ENCODE peak calls at places on chromosome 12, in seven cellular contexts. P is astrocyte, B is PC-9, G is mammary epithelial cell, Q is neural progenitor cell, O is GM23338, H is fibroblast of lung. U is an unnamed sample. For H3K27me3, the result is how much of the 10 kb centered on the place peaks cover.

GRCh38 chr12:105814283-105814682 is 324.5 kb downstream of the NUAK1 start:
- DNase-seq in O (no peak), B (no peak), P (no peak), Q (peak), G (no peak), H (no peak), U (no peak)

GRCh38 chr12:49347307-49348237 is 884 bp downstream of the DNAJC22 start:
- DNase-seq in P (peak), Q (peak), B (peak), O (peak), H (peak), G (no peak), U (peak)

GRCh38 chr12:123491056-123491455 is 33.1 kb downstream of the SNRNP35 start:
- DNase-seq in O (no peak), P (no peak), B (no peak), Q (no peak), G (no peak), H (no peak), U (no peak)

GRCh38 chr12:106908561-106908960 is 47.1 kb upstream of the TMEM263 start:
- DNase-seq in B (no peak), G (no peak), H (no peak), P (no peak), Q (no peak), O (no peak), U (no peak)

GRCh38 chr12:107042801-107043200 is 50.5 kb downstream of the CRY1 start:
- DNase-seq in G (no peak), Q (no peak), P (no peak), O (no peak), H (no peak), B (no peak), U (no peak)

GRCh38 chr12:69688496-69689427 is 10.3 kb downstream of the BEST3 start:
- DNase-seq in H (peak), O (peak), B (peak), P (peak), Q (peak), G (peak), U (peak)

GRCh38 chr12:40144023-40144422 is 38.1 kb upstream of the SLC2A13 start:
- DNase-seq in H (no peak), B (no peak), P (no peak), G (no peak), O (no peak), Q (no peak), U (no peak)

GRCh38 chr12:14883663-14884062 is 2.0 kb downstream of the MGP start:
- DNase-seq in B (no peak), Q (no peak), P (no peak), H (peak), G (no peak), O (no peak), U (no peak)

GRCh38 chr12:14845350-14845750 is 2.0 kb upstream of the ART4 start:
- DNase-seq in O (peak), H (peak), G (peak), P (peak), B (peak), Q (peak), U (peak)

GRCh38 chr12:105018761-105019160 is 32.6 kb downstream of the NOPCHAP1 start:
- DNase-seq in B (no peak), G (no peak), H (no peak), O (no peak), Q (peak), P (no peak), U (no peak)

GRCh38 chr12:12734054-12734453 is 16.9 kb downstream of the CDKN1B start:
- DNase-seq in O (no peak), H (peak), P (peak), Q (no peak), G (no peak), B (no peak), U (no peak)

GRCh38 chr12:120242275-120242799 is 23.2 kb downstream of the PXN start:
- DNase-seq in P (no peak), H (no peak), B (no peak), G (no peak), Q (no peak), O (no peak), U (no peak)

GRCh38 chr12:94560416-94561221 is 89.7 kb downstream of the TMCC3 start:
- DNase-seq in P (peak), H (peak), G (peak), O (peak), B (peak), Q (peak), U (peak)

GRCh38 chr12:63238892-63239291 is 87.9 kb upstream of the AVPR1A start:
- DNase-seq in O (no peak), Q (no peak), B (no peak), P (no peak), H (no peak), G (no peak), U (peak)

GRCh38 chr12:112303004-112303403 is 79.2 kb downstream of the HECTD4 start:
- DNase-seq in Q (no peak), P (peak), B (peak), O (no peak), G (peak), H (peak), U (no peak)

GRCh38 chr12:3661028-3661427 is 91.9 kb downstream of the CRACR2A start:
- DNase-seq in G (peak), B (no peak), O (no peak), P (no peak), H (no peak), Q (no peak), U (no peak)

GRCh38 chr12:106098691-106099200 is 40.0 kb downstream of the NUAK1 start:
- DNase-seq in H (no peak), G (no peak), P (no peak), B (no peak), Q (peak), O (peak), U (peak)

GRCh38 chr12:104435175-104435574 is 21.6 kb upstream of the CHST11 start:
- DNase-seq in B (no peak), P (no peak), G (no peak), Q (no peak), H (no peak), O (no peak), U (no peak)

GRCh38 chr12:51898937-51899336 is 8.4 kb upstream of the ACVRL1 start:
- DNase-seq in O (no peak), G (peak), Q (no peak), P (peak), H (peak), B (no peak), U (no peak)

GRCh38 chr12:1611775-1612174 is 17.3 kb upstream of the WNT5B start:
- DNase-seq in B (no peak), G (peak), H (peak), Q (no peak), O (no peak), P (peak), U (no peak)

GRCh38 chr12:25264015-25264582 is 13.4 kb upstream of the KRAS start:
- DNase-seq in O (no peak), G (no peak), P (no peak), H (no peak), Q (peak), B (no peak), U (no peak)

GRCh38 chr12:93192878-93193277 is 184.8 kb upstream of the NUDT4 start:
- DNase-seq in B (no peak), O (peak), Q (no peak), P (no peak), G (no peak), H (no peak), U (no peak)

GRCh38 chr12:46574853-46575252 is 202.3 kb upstream of the SLC38A2 start:
- DNase-seq in P (no peak), G (no peak), O (no peak), Q (no peak), H (no peak), B (no peak), U (no peak)

GRCh38 chr12:67002711-67003110 is 266.4 kb upstream of the CAND1 start:
- DNase-seq in B (no peak), H (no peak), P (no peak), G (peak), Q (no peak), O (no peak), U (no peak)

GRCh38 chr12:109770104-109770860 is 56.7 kb downstream of the FAM222A start:
- DNase-seq in B (no peak), H (no peak), O (no peak), G (no peak), P (no peak), Q (no peak), U (no peak)

GRCh38 chr12:71158361-71158882 is 623 bp upstream of the TSPAN8 start:
- DNase-seq in H (no peak), B (no peak), Q (no peak), G (no peak), P (peak), O (no peak), U (no peak)

GRCh38 chr12:15689751-15690191 is 99.4 kb downstream of the EPS8 start:
- DNase-seq in G (peak), Q (no peak), O (no peak), B (no peak), P (no peak), H (no peak), U (no peak)

GRCh38 chr12:6688543-6688999 is 604 bp downstream of the ZNF384 start:
- DNase-seq in H (no peak), O (no peak), Q (no peak), G (no peak), B (no peak), P (peak), U (no peak)

GRCh38 chr12:6341439-6342139 is at the start of gene TNFRSF1A:
- DNase-seq in Q (peak), P (peak), B (peak), G (peak), O (peak), H (peak), U (peak)

GRCh38 chr12:50589650-50590435 is 85.1 kb downstream of the DIP2B start:
- DNase-seq in G (peak), H (peak), Q (no peak), B (peak), P (peak), O (no peak), U (peak)

GRCh38 chr12:69095765-69096477 is 143.4 kb upstream of the CPSF6 start:
- DNase-seq in G (no peak), P (peak), Q (no peak), B (no peak), H (no peak), O (no peak), U (peak)

GRCh38 chr12:65121049-65121955 is at the start of gene WIF1:
- DNase-seq in P (no peak), Q (peak), B (peak), H (peak), G (peak), O (peak), U (peak)

GRCh38 chr12:58479403-58479802 is 440.9 kb downstream of the LRIG3 start:
- DNase-seq in B (no peak), O (no peak), P (no peak), Q (no peak), G (no peak), H (no peak), U (no peak)

GRCh38 chr12:79127268-79127895 is 262.8 kb downstream of the SYT1 start:
- DNase-seq in Q (no peak), O (no peak), B (no peak), H (peak), P (peak), G (peak), U (no peak)

GRCh38 chr12:6370994-6371754 is 4.2 kb downstream of the SCNN1A start:
- DNase-seq in Q (peak), H (peak), B (peak), P (peak), O (peak), G (peak), U (no peak)

DNA sequence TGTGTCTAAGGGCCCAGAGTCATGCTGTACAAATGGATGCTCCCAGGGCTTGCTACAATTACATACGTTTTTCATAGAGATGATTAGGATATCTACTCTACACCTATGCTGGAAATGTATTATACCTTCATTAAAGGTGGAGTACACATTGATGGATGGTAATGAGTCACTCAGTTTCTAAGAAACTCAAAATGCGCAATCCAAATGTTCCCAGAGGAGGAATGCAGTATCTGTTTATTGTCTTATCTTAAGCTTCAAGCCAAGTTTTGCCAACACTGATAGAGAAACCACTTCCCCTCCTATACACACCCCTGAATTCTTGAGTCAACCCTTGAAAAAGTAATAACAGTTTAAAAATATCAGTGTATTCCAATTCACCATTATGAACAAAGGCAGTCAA is 266.6 kb upstream of the FAR2 start:
- DNase-seq in O (no peak), B (no peak), Q (no peak), G (peak), P (peak), H (peak), U (no peak)
- H3K4me3 ChIP-seq in O (no peak), B (no peak), Q (no peak), G (no peak), P (no peak), H (no peak), U (no peak)

GRCh38 chr12:54133663-54134375 is 55.0 kb downstream of the SMUG1 start:
- DNase-seq in H (no peak), O (no peak), G (no peak), Q (peak), B (no peak), P (no peak), U (no peak)
- H3K27me3 ChIP-seq in H (under half), O (half or more), G (under half), Q (half or more), B (under half), P (half or more), U (under half)

DNA sequence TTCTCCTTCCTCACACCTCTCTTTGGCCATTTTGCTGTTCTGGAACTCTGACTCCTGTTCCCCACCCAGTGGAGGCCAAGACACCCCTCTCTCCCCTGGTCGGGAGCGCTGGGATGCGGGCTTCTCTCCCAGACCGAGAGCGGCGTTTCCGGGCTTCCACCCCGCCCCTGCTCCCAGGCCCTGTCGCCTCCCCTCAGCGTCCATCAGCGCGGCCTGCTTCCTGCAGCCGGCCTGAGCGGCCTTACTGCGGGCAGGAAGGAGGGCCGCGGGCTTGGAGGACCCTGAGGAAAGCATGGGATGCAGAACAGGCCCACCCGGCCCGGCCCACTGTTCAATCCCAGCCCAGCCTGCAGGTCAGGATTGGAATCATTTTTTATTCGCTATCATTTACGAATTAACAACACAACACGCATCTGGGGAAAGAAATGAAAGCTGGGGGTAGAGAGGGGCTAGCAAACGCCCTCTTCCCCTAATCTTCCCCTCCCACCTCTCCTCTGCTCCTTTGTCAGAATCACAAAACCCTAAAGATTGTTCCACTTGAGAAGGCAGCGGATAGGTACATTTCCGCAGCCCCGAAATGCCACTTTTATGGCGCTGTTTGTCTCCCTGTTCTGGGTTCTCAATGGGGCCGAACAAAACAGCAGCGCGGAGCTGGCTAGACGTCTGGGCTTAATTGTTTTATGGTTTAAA is 3.8 kb upstream of the HOXC8 start:
- DNase-seq in Q (peak), B (peak), H (no peak), P (no peak), O (peak), G (no peak), U (no peak)
- TF ChIP-seq EZH2 in Q (peak), B (no peak), H (no peak), P (no peak), O (peak), G (no peak), U (no peak)

GRCh38 chr12:30515351-30515750 is 180.3 kb downstream of the IPO8 start:
- DNase-seq in B (no peak), P (peak), O (peak), H (peak), Q (peak), G (no peak), U (peak)

GRCh38 chr12:30519535-30519934 is 176.1 kb downstream of the IPO8 start:
- DNase-seq in Q (no peak), H (no peak), B (no peak), P (no peak), O (no peak), G (no peak), U (no peak)

GRCh38 chr12:30517320-30517719 is 178.3 kb downstream of the IPO8 start:
- DNase-seq in P (no peak), O (no peak), B (no peak), H (no peak), G (no peak), Q (no peak), U (no peak)

GRCh38 chr12:30514666-30515065 is 181.0 kb downstream of the IPO8 start:
- DNase-seq in O (no peak), B (no peak), P (no peak), H (no peak), Q (no peak), G (peak), U (no peak)
- H3K4me3 ChIP-seq in O (no peak), B (no peak), P (no peak), H (no peak), Q (no peak), G (no peak), U (no peak)